ENCODE peak calls at places on chromosomes 1 and 21, in six cellular contexts. One of them, this sample, is unnamed.

GRCh38 chr1:36871146-36871971 is 163.0 kb downstream of the GRIK3 start:
- DNase-seq in brain microvascular endothelial cell: no peak
- DNase-seq in tibial artery: no peak
- DNase-seq in fibroblast of the aortic adventitia: no peak
- DNase-seq in astrocyte of the spinal cord: no peak
- DNase-seq in psoas muscle: no peak
- DNase-seq in this sample: no peak

GRCh38 chr1:17438977-17439249 is 564 bp downstream of the RCC2 start:
- DNase-seq in fibroblast of the aortic adventitia: no peak
- DNase-seq in astrocyte of the spinal cord: no peak
- DNase-seq in psoas muscle: no peak
- DNase-seq in brain microvascular endothelial cell: no peak
- DNase-seq in tibial artery: no peak
- DNase-seq in this sample: no peak

GRCh38 chr1:21857840-21858670 is 46.0 kb downstream of the LDLRAD2 start:
- DNase-seq in fibroblast of the aortic adventitia: no peak
- DNase-seq in psoas muscle: no peak
- DNase-seq in tibial artery: no peak
- DNase-seq in brain microvascular endothelial cell: no peak
- DNase-seq in astrocyte of the spinal cord: no peak
- DNase-seq in this sample: no peak

GRCh38 chr21:34147835-34148804 is 74.7 kb downstream of the MRPS6 start:
- DNase-seq in brain microvascular endothelial cell: peak
- DNase-seq in fibroblast of the aortic adventitia: peak
- DNase-seq in tibial artery: no peak
- DNase-seq in astrocyte of the spinal cord: peak
- DNase-seq in psoas muscle: no peak
- DNase-seq in this sample: no peak

GRCh38 chr1:13725714-13726175 is 25.8 kb downstream of the PRDM2 start:
- DNase-seq in tibial artery: no peak
- DNase-seq in psoas muscle: no peak
- DNase-seq in brain microvascular endothelial cell: peak
- DNase-seq in fibroblast of the aortic adventitia: peak
- DNase-seq in astrocyte of the spinal cord: peak
- DNase-seq in this sample: no peak

GRCh38 chr1:161313554-161314200 is 504 bp upstream of the SDHC start:
- DNase-seq in brain microvascular endothelial cell: no peak
- DNase-seq in astrocyte of the spinal cord: no peak
- DNase-seq in fibroblast of the aortic adventitia: no peak
- DNase-seq in psoas muscle: no peak
- DNase-seq in tibial artery: no peak
- DNase-seq in this sample: no peak

GRCh38 chr1:24101796-24102580 is 9.9 kb downstream of the MYOM3 start:
- DNase-seq in brain microvascular endothelial cell: no peak
- DNase-seq in tibial artery: no peak
- DNase-seq in fibroblast of the aortic adventitia: no peak
- DNase-seq in astrocyte of the spinal cord: no peak
- DNase-seq in psoas muscle: peak
- DNase-seq in this sample: no peak

GRCh38 chr1:229940689-229941088 is 126.3 kb upstream of the GALNT2 start:
- DNase-seq in brain microvascular endothelial cell: peak
- DNase-seq in psoas muscle: no peak
- DNase-seq in tibial artery: no peak
- DNase-seq in fibroblast of the aortic adventitia: no peak
- DNase-seq in astrocyte of the spinal cord: peak
- DNase-seq in this sample: no peak

GRCh38 chr21:35256468-35256988 is 207.4 kb upstream of the RUNX1 start:
- DNase-seq in tibial artery: peak
- DNase-seq in astrocyte of the spinal cord: peak
- DNase-seq in psoas muscle: peak
- DNase-seq in brain microvascular endothelial cell: peak
- DNase-seq in fibroblast of the aortic adventitia: peak
- DNase-seq in this sample: peak

GRCh38 chr21:35127851-35128250 is 78.7 kb upstream of the RUNX1 start:
- DNase-seq in astrocyte of the spinal cord: no peak
- DNase-seq in fibroblast of the aortic adventitia: no peak
- DNase-seq in brain microvascular endothelial cell: no peak
- DNase-seq in tibial artery: no peak
- DNase-seq in psoas muscle: no peak
- DNase-seq in this sample: no peak

GRCh38 chr1:15948091-15948591 is 27.8 kb downstream of the ZBTB17 start:
- DNase-seq in fibroblast of the aortic adventitia: peak
- DNase-seq in astrocyte of the spinal cord: no peak
- DNase-seq in brain microvascular endothelial cell: no peak
- DNase-seq in psoas muscle: no peak
- DNase-seq in tibial artery: no peak
- DNase-seq in this sample: no peak

GRCh38 chr1:53288247-53289049 is 39.4 kb downstream of the LRP8 start:
- DNase-seq in brain microvascular endothelial cell: no peak
- DNase-seq in fibroblast of the aortic adventitia: no peak
- DNase-seq in astrocyte of the spinal cord: no peak
- DNase-seq in tibial artery: no peak
- DNase-seq in psoas muscle: no peak
- DNase-seq in this sample: no peak

GRCh38 chr1:59057211-59057694 is 239.6 kb upstream of the FGGY start:
- DNase-seq in tibial artery: peak
- DNase-seq in astrocyte of the spinal cord: peak
- DNase-seq in fibroblast of the aortic adventitia: peak
- DNase-seq in psoas muscle: peak
- DNase-seq in brain microvascular endothelial cell: peak
- DNase-seq in this sample: peak

GRCh38 chr1:24558902-24559791 is 3.3 kb downstream of the NCMAP start:
- DNase-seq in fibroblast of the aortic adventitia: peak
- DNase-seq in tibial artery: peak
- DNase-seq in astrocyte of the spinal cord: peak
- DNase-seq in brain microvascular endothelial cell: peak
- DNase-seq in psoas muscle: peak
- DNase-seq in this sample: peak

GRCh38 chr21:15324542-15324941 is 259.7 kb upstream of the NRIP1 start:
- DNase-seq in brain microvascular endothelial cell: no peak
- DNase-seq in fibroblast of the aortic adventitia: no peak
- DNase-seq in astrocyte of the spinal cord: no peak
- DNase-seq in psoas muscle: no peak
- DNase-seq in tibial artery: no peak
- DNase-seq in this sample: no peak

GRCh38 chr1:237677979-237678378 is 212.7 kb downstream of the ZP4 start:
- DNase-seq in astrocyte of the spinal cord: peak
- DNase-seq in psoas muscle: no peak
- DNase-seq in tibial artery: no peak
- DNase-seq in brain microvascular endothelial cell: peak
- DNase-seq in fibroblast of the aortic adventitia: no peak
- DNase-seq in this sample: no peak

GRCh38 chr1:32782086-32782485 is 35.1 kb downstream of the YARS1 start:
- DNase-seq in fibroblast of the aortic adventitia: no peak
- DNase-seq in tibial artery: no peak
- DNase-seq in astrocyte of the spinal cord: peak
- DNase-seq in psoas muscle: no peak
- DNase-seq in brain microvascular endothelial cell: peak
- DNase-seq in this sample: no peak

GRCh38 chr1:204529371-204529895 is 13.2 kb downstream of the MDM4 start:
- DNase-seq in astrocyte of the spinal cord: no peak
- DNase-seq in tibial artery: no peak
- DNase-seq in fibroblast of the aortic adventitia: no peak
- DNase-seq in brain microvascular endothelial cell: no peak
- DNase-seq in psoas muscle: no peak
- DNase-seq in this sample: no peak
- TF ChIP-seq CTCF in astrocyte of the spinal cord: no peak
- TF ChIP-seq CTCF in tibial artery: no peak
- TF ChIP-seq CTCF in fibroblast of the aortic adventitia: peak
- TF ChIP-seq CTCF in brain microvascular endothelial cell: peak
- TF ChIP-seq CTCF in psoas muscle: no peak
- TF ChIP-seq CTCF in this sample: no peak

DNA sequence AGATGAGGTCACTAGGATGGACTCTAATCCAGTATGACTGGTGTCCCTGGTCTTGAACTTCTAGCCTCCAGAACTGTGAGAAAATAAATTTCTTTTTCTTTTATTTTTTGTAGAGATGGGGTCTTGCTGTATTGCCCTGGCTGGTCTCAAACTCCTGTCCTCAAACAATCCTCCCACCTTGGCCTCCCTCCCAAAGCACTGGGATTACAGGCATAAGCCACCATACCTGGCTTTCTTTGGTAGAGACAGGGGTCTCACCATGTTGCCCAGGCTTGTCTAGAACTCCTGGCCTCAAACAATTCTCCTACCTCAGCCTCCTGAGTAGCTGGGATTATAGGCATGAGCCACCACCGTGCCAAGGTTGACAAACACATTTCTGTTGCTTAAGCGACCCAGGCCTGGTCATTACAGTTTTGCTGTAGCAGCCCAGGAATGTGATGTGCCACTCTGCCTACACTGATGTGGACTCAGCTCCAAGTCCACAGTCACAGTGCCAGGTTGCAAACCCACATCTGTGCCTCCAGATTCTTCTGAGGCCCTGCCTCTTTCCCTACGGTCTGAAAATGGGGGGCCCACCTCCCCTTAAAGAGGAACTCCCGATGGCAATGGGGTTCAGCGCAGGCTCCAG is 15.9 kb downstream of the PYCR2 start:
- DNase-seq in astrocyte of the spinal cord: no peak
- DNase-seq in psoas muscle: no peak
- DNase-seq in fibroblast of the aortic adventitia: no peak
- DNase-seq in tibial artery: no peak
- DNase-seq in brain microvascular endothelial cell: no peak
- DNase-seq in this sample: no peak
- H3K4me3 ChIP-seq in astrocyte of the spinal cord: no peak
- H3K4me3 ChIP-seq in psoas muscle: no peak
- H3K4me3 ChIP-seq in fibroblast of the aortic adventitia: no peak
- H3K4me3 ChIP-seq in tibial artery: no peak
- H3K4me3 ChIP-seq in brain microvascular endothelial cell: no peak
- H3K4me3 ChIP-seq in this sample: no peak

DNA sequence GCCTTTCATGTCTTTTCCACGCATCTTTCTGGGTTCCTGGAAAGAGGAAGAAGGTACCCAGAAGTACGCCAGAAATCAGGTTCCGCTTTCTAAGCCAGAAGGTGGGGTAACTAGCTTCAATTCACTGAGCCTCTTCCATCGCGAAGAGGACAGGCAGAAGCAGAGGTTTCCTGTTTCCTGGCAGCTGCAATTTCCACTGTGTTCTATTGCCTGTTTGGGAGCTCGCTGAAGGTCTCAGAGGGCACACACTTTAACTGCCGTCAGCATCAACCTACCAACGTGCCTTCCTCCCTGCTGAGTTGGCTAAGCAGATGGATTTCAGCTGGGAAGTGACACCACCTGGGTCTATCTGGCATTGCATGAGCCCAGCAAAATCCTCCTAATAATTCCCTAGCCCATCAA is 10.0 kb downstream of the NCF2 start:
- DNase-seq in tibial artery: peak
- DNase-seq in astrocyte of the spinal cord: no peak
- DNase-seq in brain microvascular endothelial cell: no peak
- DNase-seq in fibroblast of the aortic adventitia: peak
- DNase-seq in psoas muscle: no peak
- DNase-seq in this sample: no peak
- TF ChIP-seq CTCF in tibial artery: no peak
- TF ChIP-seq CTCF in astrocyte of the spinal cord: peak
- TF ChIP-seq CTCF in brain microvascular endothelial cell: no peak
- TF ChIP-seq CTCF in fibroblast of the aortic adventitia: peak
- TF ChIP-seq CTCF in psoas muscle: no peak
- TF ChIP-seq CTCF in this sample: peak

GRCh38 chr1:180952657-180953013 is 39.9 kb downstream of the KIAA1614 start:
- DNase-seq in astrocyte of the spinal cord: no peak
- DNase-seq in tibial artery: no peak
- DNase-seq in brain microvascular endothelial cell: no peak
- DNase-seq in psoas muscle: no peak
- DNase-seq in fibroblast of the aortic adventitia: no peak
- DNase-seq in this sample: no peak

GRCh38 chr1:180956028-180956640 is 43.4 kb downstream of the KIAA1614 start:
- DNase-seq in fibroblast of the aortic adventitia: no peak
- DNase-seq in tibial artery: no peak
- DNase-seq in brain microvascular endothelial cell: no peak
- DNase-seq in psoas muscle: peak
- DNase-seq in astrocyte of the spinal cord: no peak
- DNase-seq in this sample: no peak

GRCh38 chr1:180953791-180954721 is 41.4 kb downstream of the KIAA1614 start:
- DNase-seq in psoas muscle: peak
- DNase-seq in fibroblast of the aortic adventitia: peak
- DNase-seq in tibial artery: peak
- DNase-seq in brain microvascular endothelial cell: no peak
- DNase-seq in astrocyte of the spinal cord: peak
- DNase-seq in this sample: peak

GRCh38 chr1:180953291-180953747 is 40.6 kb downstream of the KIAA1614 start:
- DNase-seq in brain microvascular endothelial cell: no peak
- DNase-seq in psoas muscle: peak
- DNase-seq in tibial artery: no peak
- DNase-seq in fibroblast of the aortic adventitia: no peak
- DNase-seq in astrocyte of the spinal cord: no peak
- DNase-seq in this sample: no peak

DNA sequence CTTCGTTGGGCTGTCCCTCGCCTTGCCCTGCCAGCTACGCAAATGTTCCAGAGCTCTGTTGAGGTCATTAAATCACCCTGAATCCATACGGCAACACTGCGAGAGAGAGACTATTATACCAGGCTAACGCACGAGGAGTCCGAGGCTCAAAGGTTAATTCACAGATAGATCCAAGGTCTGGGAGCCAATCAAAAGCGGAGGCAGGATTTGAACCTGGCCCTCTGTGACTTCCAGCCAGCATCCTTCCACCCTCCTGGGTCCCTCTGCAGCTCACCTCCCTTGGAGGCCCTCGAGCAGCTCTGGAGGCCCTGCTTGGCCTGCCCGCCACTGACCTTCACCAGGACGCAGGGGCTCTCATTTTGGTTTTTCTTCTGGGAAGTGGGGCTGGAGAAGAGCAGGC is 42.1 kb downstream of the KIAA1614 start:
- DNase-seq in astrocyte of the spinal cord: no peak
- DNase-seq in brain microvascular endothelial cell: no peak
- DNase-seq in psoas muscle: no peak
- DNase-seq in tibial artery: no peak
- DNase-seq in fibroblast of the aortic adventitia: no peak
- DNase-seq in this sample: no peak
- H3K4me3 ChIP-seq in astrocyte of the spinal cord: no peak
- H3K4me3 ChIP-seq in brain microvascular endothelial cell: peak
- H3K4me3 ChIP-seq in psoas muscle: no peak
- H3K4me3 ChIP-seq in tibial artery: peak
- H3K4me3 ChIP-seq in fibroblast of the aortic adventitia: peak
- H3K4me3 ChIP-seq in this sample: no peak

DNA sequence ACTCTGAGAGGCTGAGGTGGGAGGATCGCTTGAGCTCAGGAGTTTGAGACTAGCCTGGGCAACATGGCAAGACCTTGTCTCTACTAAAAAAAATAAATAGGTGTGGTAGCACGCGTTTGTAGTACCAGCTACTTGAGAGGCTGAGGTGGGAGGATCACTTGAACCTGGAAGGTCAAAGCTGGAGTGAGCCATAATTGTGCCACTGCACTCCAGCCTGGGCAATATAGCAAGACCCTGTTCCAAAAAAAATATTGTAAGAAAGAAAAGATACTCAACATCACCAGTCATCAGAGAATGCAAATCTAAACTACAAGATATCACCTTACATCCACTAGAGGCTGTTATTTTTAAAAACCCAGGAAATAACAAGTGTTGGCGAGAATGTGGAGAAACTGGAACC is 32.5 kb downstream of the ZNF644 start:
- DNase-seq in brain microvascular endothelial cell: no peak
- DNase-seq in fibroblast of the aortic adventitia: no peak
- DNase-seq in psoas muscle: no peak
- DNase-seq in tibial artery: no peak
- DNase-seq in astrocyte of the spinal cord: no peak
- DNase-seq in this sample: no peak
- TF ChIP-seq CTCF in brain microvascular endothelial cell: no peak
- TF ChIP-seq CTCF in fibroblast of the aortic adventitia: no peak
- TF ChIP-seq CTCF in psoas muscle: no peak
- TF ChIP-seq CTCF in tibial artery: no peak
- TF ChIP-seq CTCF in astrocyte of the spinal cord: no peak
- TF ChIP-seq CTCF in this sample: no peak